ENCODE peak calls at places on chromosomes 4 and X, in four cellular contexts. One of them, this sample, is unnamed.

GRCh38 chr4:185276036-185276435 is 66.6 kb downstream of the SNX25 start:
- DNase-seq in esophagus squamous epithelium: no peak
- DNase-seq in H9: no peak
- DNase-seq in tibial artery: no peak
- DNase-seq in this sample: no peak

GRCh38 chr4:5816101-5816500 is 76.8 kb downstream of the CRMP1 start:
- DNase-seq in H9: no peak
- DNase-seq in tibial artery: peak; percentile 47
- DNase-seq in esophagus squamous epithelium: no peak
- DNase-seq in this sample: no peak

GRCh38 chrX:100208076-100208475 is 202.0 kb downstream of the PCDH19 start:
- DNase-seq in tibial artery: no peak
- DNase-seq in H9: peak; percentile 33
- DNase-seq in esophagus squamous epithelium: no peak
- DNase-seq in this sample: no peak

GRCh38 chr4:54553001-54553400 is 104.8 kb upstream of the KIT start:
- DNase-seq in esophagus squamous epithelium: no peak
- DNase-seq in tibial artery: no peak
- DNase-seq in H9: no peak
- DNase-seq in this sample: no peak

GRCh38 chr4:41012308-41012707 is 202.0 kb downstream of the APBB2 start:
- DNase-seq in H9: no peak
- DNase-seq in tibial artery: no peak
- DNase-seq in esophagus squamous epithelium: no peak
- DNase-seq in this sample: no peak

GRCh38 chr4:6591305-6591704 is 16.3 kb downstream of the MAN2B2 start:
- DNase-seq in esophagus squamous epithelium: no peak
- DNase-seq in tibial artery: no peak
- DNase-seq in H9: no peak
- DNase-seq in this sample: peak; percentile 83

GRCh38 chr4:19930742-19931141 is 321.0 kb upstream of the SLIT2 start:
- DNase-seq in esophagus squamous epithelium: no peak
- DNase-seq in H9: no peak
- DNase-seq in tibial artery: no peak
- DNase-seq in this sample: no peak

GRCh38 chr4:113077611-113078010 is 28.2 kb downstream of the ANK2 start:
- DNase-seq in H9: no peak
- DNase-seq in esophagus squamous epithelium: no peak
- DNase-seq in tibial artery: no peak
- DNase-seq in this sample: peak; percentile 36

GRCh38 chrX:35919536-35920309 is at the start of gene CFAP47:
- DNase-seq in tibial artery: peak; percentile 61
- DNase-seq in esophagus squamous epithelium: no peak
- DNase-seq in H9: peak; percentile 74
- DNase-seq in this sample: peak; percentile 61

GRCh38 chr4:95050980-95051688 is 293.4 kb downstream of the BMPR1B start:
- DNase-seq in tibial artery: no peak
- DNase-seq in H9: peak; percentile 39
- DNase-seq in esophagus squamous epithelium: no peak
- DNase-seq in this sample: no peak

GRCh38 chrX:150352114-150352513 is 11.0 kb upstream of the MAMLD1 start:
- DNase-seq in esophagus squamous epithelium: no peak
- DNase-seq in tibial artery: no peak
- DNase-seq in H9: no peak
- DNase-seq in this sample: no peak

GRCh38 chr4:1717129-1718094 is 3.7 kb downstream of the TMEM129 start:
- DNase-seq in H9: peak; percentile 23
- DNase-seq in tibial artery: no peak
- DNase-seq in esophagus squamous epithelium: no peak
- DNase-seq in this sample: no peak

GRCh38 chrX:140572724-140573123 is 67.9 kb upstream of the SOX3 start:
- DNase-seq in esophagus squamous epithelium: no peak
- DNase-seq in H9: peak; percentile 52
- DNase-seq in tibial artery: no peak
- DNase-seq in this sample: peak; percentile 41

GRCh38 chrX:10582945-10583344 is 37.4 kb downstream of the MID1 start:
- DNase-seq in esophagus squamous epithelium: no peak
- DNase-seq in tibial artery: no peak
- DNase-seq in H9: no peak
- DNase-seq in this sample: no peak

GRCh38 chr4:190014771-190015537 is 12.1 kb downstream of the FRG2 start:
- DNase-seq in tibial artery: no peak
- DNase-seq in H9: peak; percentile 52
- DNase-seq in esophagus squamous epithelium: no peak
- DNase-seq in this sample: peak; percentile 66

GRCh38 chr4:70996014-70996353 is 2.5 kb downstream of the DCK start:
- DNase-seq in tibial artery: no peak
- DNase-seq in H9: no peak
- DNase-seq in esophagus squamous epithelium: no peak
- DNase-seq in this sample: no peak

GRCh38 chr4:53800741-53801140 is 209.5 kb upstream of the LNX1 start:
- DNase-seq in H9: no peak
- DNase-seq in tibial artery: no peak
- DNase-seq in esophagus squamous epithelium: no peak
- DNase-seq in this sample: no peak

GRCh38 chr4:111802191-111802590 is 343.1 kb upstream of the FAM241A start:
- DNase-seq in H9: no peak
- DNase-seq in esophagus squamous epithelium: no peak
- DNase-seq in tibial artery: no peak
- DNase-seq in this sample: no peak

GRCh38 chr4:111800551-111800950 is 344.7 kb upstream of the FAM241A start:
- DNase-seq in esophagus squamous epithelium: no peak
- DNase-seq in H9: no peak
- DNase-seq in tibial artery: no peak
- DNase-seq in this sample: no peak

GRCh38 chr4:111797455-111798163 is 347.6 kb upstream of the FAM241A start:
- DNase-seq in esophagus squamous epithelium: no peak
- DNase-seq in H9: no peak
- DNase-seq in tibial artery: no peak
- DNase-seq in this sample: no peak

GRCh38 chr4:111793686-111794085 is 351.6 kb upstream of the FAM241A start:
- DNase-seq in tibial artery: no peak
- DNase-seq in H9: no peak
- DNase-seq in esophagus squamous epithelium: no peak
- DNase-seq in this sample: no peak

DNA sequence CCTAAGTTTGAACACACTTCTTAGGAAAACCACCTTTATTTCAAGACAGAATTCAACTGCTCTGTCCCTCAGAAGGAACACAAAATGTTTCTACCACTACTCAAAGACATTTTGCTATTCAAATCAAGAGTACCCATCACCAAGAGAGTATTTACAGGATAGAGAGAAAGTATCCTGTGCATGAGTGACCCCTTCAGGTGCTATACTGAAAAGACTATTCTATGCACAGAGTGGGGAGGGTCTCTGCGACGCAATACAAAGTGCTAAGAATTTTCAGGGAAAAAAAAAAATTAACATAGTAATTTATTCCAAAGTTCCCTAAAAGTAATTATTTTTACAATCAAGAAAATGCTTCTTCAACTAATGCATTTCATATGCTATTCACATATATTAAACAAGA is 346.4 kb upstream of the FAM241A start:
- DNase-seq in esophagus squamous epithelium: no peak
- DNase-seq in H9: no peak
- DNase-seq in tibial artery: no peak
- DNase-seq in this sample: no peak
- TF ChIP-seq CTCF in esophagus squamous epithelium: no peak
- TF ChIP-seq CTCF in H9: peak; percentile 75
- TF ChIP-seq CTCF in tibial artery: no peak
- TF ChIP-seq CTCF in this sample: peak; percentile 15

DNA sequence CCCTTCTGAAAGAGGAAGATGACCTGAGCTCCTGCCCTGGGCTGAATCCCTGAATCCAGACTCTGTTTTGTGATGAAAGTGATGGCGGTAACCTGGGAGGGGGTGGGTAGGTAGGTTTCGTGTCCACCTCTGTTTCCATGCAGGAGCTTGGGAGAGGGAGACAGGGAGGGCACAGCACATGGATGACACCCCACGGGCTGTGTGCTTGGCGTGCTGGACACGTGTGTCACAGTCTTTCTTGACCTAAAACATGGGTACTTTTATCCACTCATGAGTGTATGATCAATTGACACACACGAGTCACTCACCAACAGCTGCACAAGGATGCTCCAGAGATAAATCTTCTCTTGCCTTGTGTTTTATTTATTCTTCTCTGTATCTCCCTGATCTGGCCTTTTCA is 111.5 kb downstream of the DHRSX start:
- DNase-seq in H9: no peak
- DNase-seq in esophagus squamous epithelium: no peak
- DNase-seq in tibial artery: no peak
- DNase-seq in this sample: no peak
- TF ChIP-seq CTCF in H9: no peak
- TF ChIP-seq CTCF in esophagus squamous epithelium: no peak
- TF ChIP-seq CTCF in tibial artery: no peak
- TF ChIP-seq CTCF in this sample: no peak

DNA sequence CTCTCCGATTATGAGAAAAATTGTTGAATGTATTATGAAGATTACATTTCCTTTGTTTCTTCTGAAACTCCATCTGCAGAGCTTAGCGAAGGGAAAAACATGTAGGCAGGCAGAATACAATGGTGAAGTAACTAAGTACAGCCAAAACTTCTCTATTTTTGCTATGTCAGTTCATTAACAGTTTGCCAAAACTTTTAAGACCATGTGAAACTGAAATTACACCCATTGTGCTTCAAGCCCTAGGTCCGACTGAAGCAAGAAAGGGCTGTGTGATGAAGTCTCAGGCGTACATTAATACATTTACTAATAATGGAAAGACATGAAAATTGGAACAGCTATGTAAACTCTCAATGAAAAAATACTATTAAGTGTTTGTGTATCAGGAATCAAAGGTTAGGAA is 398.0 kb downstream of the MAPK10 start:
- DNase-seq in H9: no peak
- DNase-seq in tibial artery: no peak
- DNase-seq in esophagus squamous epithelium: no peak
- DNase-seq in this sample: no peak
- TF ChIP-seq CTCF in H9: no peak
- TF ChIP-seq CTCF in tibial artery: no peak
- TF ChIP-seq CTCF in esophagus squamous epithelium: no peak
- TF ChIP-seq CTCF in this sample: no peak

GRCh38 chr4:107304699-107305286 is 268.7 kb upstream of the DKK2 start:
- DNase-seq in H9: no peak
- DNase-seq in esophagus squamous epithelium: no peak
- DNase-seq in tibial artery: no peak
- DNase-seq in this sample: no peak

GRCh38 chr4:107299646-107300045 is 263.5 kb upstream of the DKK2 start:
- DNase-seq in H9: no peak
- DNase-seq in tibial artery: no peak
- DNase-seq in esophagus squamous epithelium: no peak
- DNase-seq in this sample: no peak
- TF ChIP-seq CTCF in H9: no peak
- TF ChIP-seq CTCF in tibial artery: no peak
- TF ChIP-seq CTCF in esophagus squamous epithelium: no peak
- TF ChIP-seq CTCF in this sample: no peak

GRCh38 chr4:150355858-150356455 is 226.0 kb upstream of the MAB21L2 start:
- DNase-seq in H9: no peak
- DNase-seq in esophagus squamous epithelium: no peak
- DNase-seq in tibial artery: no peak
- DNase-seq in this sample: no peak

GRCh38 chr4:150357829-150358228 is 224.1 kb upstream of the MAB21L2 start:
- DNase-seq in H9: no peak
- DNase-seq in esophagus squamous epithelium: no peak
- DNase-seq in tibial artery: no peak
- DNase-seq in this sample: no peak

GRCh38 chr4:150358691-150359090 is 223.3 kb upstream of the MAB21L2 start:
- DNase-seq in tibial artery: no peak
- DNase-seq in esophagus squamous epithelium: no peak
- DNase-seq in H9: no peak
- DNase-seq in this sample: no peak

GRCh38 chr4:150355404-150355803 is 226.5 kb upstream of the MAB21L2 start:
- DNase-seq in esophagus squamous epithelium: no peak
- DNase-seq in tibial artery: no peak
- DNase-seq in H9: no peak
- DNase-seq in this sample: no peak

DNA sequence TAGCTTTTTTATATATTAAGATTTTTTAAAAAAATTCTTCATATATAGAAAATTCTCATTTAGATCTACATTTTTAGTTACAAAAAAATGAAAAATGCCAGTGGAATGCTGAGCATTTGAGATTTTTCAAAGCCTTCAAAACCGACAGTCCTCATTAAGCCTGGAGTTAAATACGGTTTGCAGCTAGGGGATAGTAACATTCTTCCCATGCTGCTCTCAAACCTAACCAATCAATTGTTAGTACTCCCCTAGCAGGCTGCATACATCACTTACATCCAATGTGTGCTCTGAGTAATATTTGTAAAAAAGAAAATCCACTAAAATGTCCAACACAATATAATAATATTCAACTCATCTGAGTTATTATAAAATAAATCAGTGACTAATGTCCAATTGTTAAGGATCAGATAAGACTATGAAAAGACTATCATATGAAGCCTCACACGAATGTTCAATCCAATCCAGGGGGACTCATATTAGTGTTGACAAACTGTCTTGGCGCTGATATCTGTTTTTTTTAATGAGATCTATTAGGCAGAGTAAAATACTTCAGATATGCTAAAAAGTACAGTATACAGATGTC is 227.6 kb upstream of the MAB21L2 start:
- DNase-seq in tibial artery: no peak
- DNase-seq in esophagus squamous epithelium: no peak
- DNase-seq in H9: no peak
- DNase-seq in this sample: no peak
- TF ChIP-seq CTCF in tibial artery: no peak
- TF ChIP-seq CTCF in esophagus squamous epithelium: no peak
- TF ChIP-seq CTCF in H9: no peak
- TF ChIP-seq CTCF in this sample: no peak

GRCh38 chr4:52015366-52015765 is 4.8 kb downstream of the LRRC66 start:
- DNase-seq in tibial artery: no peak
- DNase-seq in esophagus squamous epithelium: no peak
- DNase-seq in H9: no peak
- DNase-seq in this sample: no peak
- TF ChIP-seq CTCF in tibial artery: no peak
- TF ChIP-seq CTCF in esophagus squamous epithelium: no peak
- TF ChIP-seq CTCF in H9: peak; percentile 57
- TF ChIP-seq CTCF in this sample: no peak

GRCh38 chrX:47540754-47541538 is 20.1 kb upstream of the ARAF start:
- DNase-seq in tibial artery: peak; percentile 89
- DNase-seq in H9: peak; percentile 86
- DNase-seq in esophagus squamous epithelium: no peak
- DNase-seq in this sample: peak; percentile 46
- TF ChIP-seq CTCF in tibial artery: peak; percentile 46
- TF ChIP-seq CTCF in H9: peak; percentile 61
- TF ChIP-seq CTCF in esophagus squamous epithelium: peak; percentile 64
- TF ChIP-seq CTCF in this sample: peak; percentile 38

DNA sequence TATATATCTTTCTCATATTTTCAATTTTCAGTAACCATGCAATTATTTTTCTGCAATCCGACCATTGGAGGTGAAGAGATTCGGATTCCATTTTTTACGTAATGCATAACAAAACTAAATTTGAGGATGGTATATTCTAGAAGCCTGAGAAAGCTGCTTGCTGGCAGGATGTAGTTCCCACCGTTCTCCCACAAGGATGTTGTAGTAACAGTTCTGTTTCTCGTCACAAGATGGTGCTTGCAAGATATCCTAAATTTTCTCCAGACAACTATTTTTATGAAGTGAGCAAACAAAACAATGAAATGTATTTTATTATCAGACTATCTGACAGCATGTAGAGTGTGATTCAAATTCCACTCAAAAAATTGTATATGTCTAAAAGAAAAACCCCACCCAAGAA is 10.7 kb downstream of the PWWP3B start:
- DNase-seq in H9: no peak
- DNase-seq in tibial artery: no peak
- DNase-seq in esophagus squamous epithelium: no peak
- DNase-seq in this sample: no peak
- TF ChIP-seq CTCF in H9: no peak
- TF ChIP-seq CTCF in tibial artery: no peak
- TF ChIP-seq CTCF in esophagus squamous epithelium: no peak
- TF ChIP-seq CTCF in this sample: no peak

GRCh38 chrX:34332336-34332735 is 200.2 kb upstream of the FAM47A start:
- DNase-seq in H9: no peak
- DNase-seq in tibial artery: no peak
- DNase-seq in esophagus squamous epithelium: no peak
- DNase-seq in this sample: no peak
- TF ChIP-seq CTCF in H9: peak; percentile 71
- TF ChIP-seq CTCF in tibial artery: no peak
- TF ChIP-seq CTCF in esophagus squamous epithelium: no peak
- TF ChIP-seq CTCF in this sample: no peak

This sample was measured in glutamatergic neuron.